ENCODE peak calls at places on chromosomes 1 and 21, in ten cellular contexts. P, O, E, K, R, D, G, S, F and B are unnamed samples.

GRCh38 chr1:84538599-84538998 is 32.2 kb upstream of the GNG5 start:
- DNase-seq in P (no peak), O (no peak), E (no peak), K (no peak), R (no peak), D (no peak), G (no peak), S (no peak), F (no peak), B (no peak)

GRCh38 chr1:61241864-61242472 is 159.6 kb downstream of the NFIA start:
- DNase-seq in P (no peak), O (no peak), E (no peak), K (no peak), R (no peak), D (no peak), G (no peak), S (no peak), F (no peak), B (peak; percentile 27)

GRCh38 chr21:25895565-25896205 is 160.9 kb downstream of the GABPA start:
- DNase-seq in P (peak; percentile 39), O (no peak), E (no peak), K (no peak), R (no peak), D (no peak), G (no peak), S (no peak), F (no peak), B (no peak)

GRCh38 chr1:66446261-66447001 is 87.5 kb upstream of the SGIP1 start:
- DNase-seq in P (peak; percentile 50), O (no peak), E (no peak), K (peak; percentile 76), R (no peak), D (peak; percentile 23), G (no peak), S (no peak), F (no peak), B (no peak)

GRCh38 chr1:238951809-238952208 is 434.6 kb upstream of the CHRM3 start:
- DNase-seq in P (peak; percentile 61), O (no peak), E (no peak), K (peak; percentile 41), R (no peak), D (no peak), G (no peak), S (no peak), F (no peak), B (no peak)

GRCh38 chr1:230153655-230154296 is 86.7 kb downstream of the GALNT2 start:
- DNase-seq in P (peak; percentile 74), O (no peak), E (no peak), K (peak; percentile 41), R (no peak), D (no peak), G (no peak), S (no peak), F (no peak), B (no peak)

GRCh38 chr1:153058826-153059784 is 1.8 kb upstream of the SPRR2A start:
- DNase-seq in P (no peak), O (no peak), E (no peak), K (no peak), R (no peak), D (no peak), G (no peak), S (no peak), F (no peak), B (no peak)

GRCh38 chr1:171357179-171357578 is 43.2 kb downstream of the FMO4 start:
- DNase-seq in P (no peak), O (no peak), E (no peak), K (no peak), R (no peak), D (no peak), G (no peak), S (no peak), F (no peak), B (no peak)

GRCh38 chr1:204714194-204714860 is 28.8 kb upstream of the LRRN2 start:
- DNase-seq in P (no peak), O (no peak), E (no peak), K (no peak), R (no peak), D (no peak), G (no peak), S (no peak), F (no peak), B (no peak)

GRCh38 chr1:212977781-212978645 is 27.7 kb downstream of the VASH2 start:
- DNase-seq in P (peak; percentile 66), O (no peak), E (no peak), K (no peak), R (no peak), D (no peak), G (no peak), S (no peak), F (no peak), B (no peak)

GRCh38 chr1:82225407-82226197 is 424.9 kb downstream of the ADGRL2 start:
- DNase-seq in P (peak; percentile 47), O (no peak), E (no peak), K (no peak), R (no peak), D (no peak), G (no peak), S (no peak), F (no peak), B (no peak)

GRCh38 chr1:12244078-12244477 is 14.2 kb downstream of the VPS13D start:
- DNase-seq in P (no peak), O (no peak), E (no peak), K (no peak), R (no peak), D (no peak), G (no peak), S (no peak), F (no peak), B (no peak)
- TF ChIP-seq CTCF in P (peak; percentile 21), O (no peak), E (peak; percentile 22), K (peak; percentile 13), R (no peak), D (no peak), G (no peak), S (no peak), F (no peak), B (no peak)

DNA sequence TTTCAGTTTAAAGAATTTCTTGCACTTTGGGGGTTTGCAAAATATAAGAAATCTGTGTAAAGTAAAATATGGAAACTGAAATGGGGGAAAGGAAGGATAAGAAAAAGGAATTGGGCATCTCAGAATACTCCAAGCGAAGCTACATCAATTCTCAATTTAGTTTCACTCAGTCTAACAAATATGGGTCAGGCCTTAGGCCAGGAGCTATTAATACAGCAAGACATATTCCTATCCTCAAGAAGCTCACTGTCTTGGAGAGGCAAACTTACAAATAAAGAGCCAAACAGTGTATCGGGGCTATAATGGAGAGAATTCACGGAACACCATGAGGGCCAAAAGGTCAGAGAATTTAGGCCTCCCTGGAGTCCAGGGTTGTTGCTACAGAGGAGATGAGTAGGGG is 43.0 kb upstream of the CCDC190 start:
- DNase-seq in P (no peak), O (no peak), E (no peak), K (no peak), R (no peak), D (no peak), G (no peak), S (no peak), F (no peak), B (no peak)
- H3K4me1 ChIP-seq in P (peaks cover 30% of the 10 kb centered on the region), O (peaks cover 3% of the 10 kb centered on the region), E (peaks cover 6% of the 10 kb centered on the region), K (peaks cover 13% of the 10 kb centered on the region), R (peaks cover 34% of the 10 kb centered on the region), D (no peaks in the 10 kb centered on the region), G (no peaks in the 10 kb centered on the region), S (peaks cover 12% of the 10 kb centered on the region), F (no peaks in the 10 kb centered on the region), B (peaks cover 47% of the 10 kb centered on the region)

DNA sequence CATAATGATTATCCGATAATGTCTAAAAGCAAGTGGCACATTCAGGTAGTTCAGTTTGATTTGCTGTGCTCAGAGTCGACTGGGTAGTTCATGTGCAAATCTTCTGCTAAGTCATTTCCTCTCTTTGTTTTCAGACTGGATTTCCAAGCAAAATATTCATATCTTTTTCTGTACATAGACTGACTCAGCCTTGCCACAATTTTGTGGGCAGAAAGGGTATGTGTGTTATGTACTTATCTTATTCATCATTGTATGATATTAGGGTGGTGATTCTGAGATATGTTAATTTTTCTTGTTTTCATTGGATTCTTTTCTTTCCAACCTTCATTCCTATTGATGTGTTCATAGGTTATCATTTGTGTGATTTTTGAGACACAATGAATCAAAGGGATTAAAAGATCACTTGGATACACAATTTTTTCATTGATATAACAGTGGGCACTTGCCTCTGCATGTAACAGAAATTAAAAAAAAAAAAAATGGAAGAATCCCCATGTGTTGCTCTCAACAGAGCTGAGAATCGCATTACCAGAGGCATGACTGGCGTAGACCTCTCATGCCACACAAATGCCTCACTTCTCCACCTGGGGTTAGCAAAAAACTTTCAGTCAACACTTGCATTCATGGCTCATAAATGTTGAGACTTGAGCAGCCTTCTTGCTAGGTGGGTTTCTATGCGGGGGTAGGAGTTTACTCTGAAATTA is 355.5 kb downstream of the LTN1 start:
- DNase-seq in P (peak; percentile 98), O (no peak), E (no peak), K (no peak), R (no peak), D (no peak), G (no peak), S (no peak), F (no peak), B (no peak)
- TF ChIP-seq CTCF in P (no peak), O (no peak), E (no peak), K (no peak), R (no peak), D (no peak), G (no peak), S (no peak), F (no peak), B (no peak)

GRCh38 chr1:68216088-68216487 is 16.2 kb downstream of the WLS start:
- DNase-seq in P (no peak), O (no peak), E (no peak), K (no peak), R (no peak), D (no peak), G (no peak), S (no peak), F (no peak), B (no peak)

GRCh38 chr1:68210027-68210426 is 22.3 kb downstream of the WLS start:
- DNase-seq in P (no peak), O (no peak), E (no peak), K (no peak), R (no peak), D (no peak), G (no peak), S (no peak), F (no peak), B (no peak)

GRCh38 chr1:68213843-68214242 is 18.5 kb downstream of the WLS start:
- DNase-seq in P (no peak), O (peak; percentile 93), E (no peak), K (peak; percentile 68), R (peak; percentile 83), D (peak; percentile 79), G (peak; percentile 79), S (peak; percentile 88), F (peak; percentile 49), B (peak; percentile 54)

GRCh38 chr1:68210829-68211228 is 21.5 kb downstream of the WLS start:
- DNase-seq in P (peak; percentile 67), O (no peak), E (no peak), K (no peak), R (no peak), D (no peak), G (no peak), S (no peak), F (no peak), B (no peak)

DNA sequence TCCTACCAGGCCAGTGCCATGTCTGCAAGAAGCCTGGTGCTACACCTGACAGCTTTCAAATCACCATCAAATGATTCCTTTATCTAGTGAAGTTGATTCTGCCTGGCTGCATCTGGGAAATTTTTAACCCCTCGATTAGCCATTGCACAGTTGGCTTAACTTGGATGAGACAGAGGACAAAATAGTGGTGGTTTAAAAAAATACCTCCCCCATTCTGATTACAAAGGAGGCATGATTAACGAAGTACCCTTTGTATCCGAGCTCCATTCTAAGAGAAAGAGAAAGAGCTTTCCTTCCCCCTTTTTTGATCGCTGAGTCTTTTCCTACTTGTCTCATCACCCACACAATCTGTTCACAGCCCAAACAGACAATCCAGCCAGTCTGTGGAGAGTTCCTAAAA is 20.5 kb downstream of the WLS start:
- DNase-seq in P (no peak), O (no peak), E (no peak), K (no peak), R (no peak), D (no peak), G (no peak), S (no peak), F (no peak), B (no peak)
- H3K4me1 ChIP-seq in P (peaks cover 15% of the 10 kb centered on the region), O (peaks cover 53% of the 10 kb centered on the region), E (peaks cover 9% of the 10 kb centered on the region), K (peaks cover 14% of the 10 kb centered on the region), R (peaks cover 57% of the 10 kb centered on the region), D (no peaks in the 10 kb centered on the region), G (peaks cover 2% of the 10 kb centered on the region), S (peaks cover 78% of the 10 kb centered on the region), F (no peaks in the 10 kb centered on the region), B (peaks cover 23% of the 10 kb centered on the region)